ENCODE peak calls at places on chromosomes 12 and 14, in five cellular contexts. X is endothelial cell of umbilical vein, Z is endodermal cell, D is adipocyte, W is mammary epithelial cell. G is an unnamed sample.

GRCh38 chr14:106491851-106492250 is 965.5 kb downstream of the TMEM121 start:
- DNase-seq in X (no peak), Z (peak; percentile 59), D (no peak), W (no peak), G (no peak)

GRCh38 chr12:47904647-47905312 is at the start of gene VDR:
- DNase-seq in X (peak; percentile 61), Z (peak; percentile 100), D (peak; percentile 85), W (peak; percentile 83), G (peak; percentile 92)

GRCh38 chr14:73802431-73803188 is 49.0 kb upstream of the PTGR2 start:
- DNase-seq in X (peak; percentile 18), Z (peak; percentile 77), D (no peak), W (peak; percentile 89), G (peak; percentile 76)

GRCh38 chr12:120468846-120469449 is 600 bp downstream of the SRSF9 start:
- DNase-seq in X (peak; percentile 47), Z (no peak), D (peak; percentile 56), W (no peak), G (peak; percentile 47)

GRCh38 chr14:21518725-21519124 is 7.4 kb downstream of the SALL2 start:
- DNase-seq in X (no peak), Z (no peak), D (no peak), W (no peak), G (no peak)

GRCh38 chr12:68200854-68201253 is 24.8 kb downstream of the IL26 start:
- DNase-seq in X (no peak), Z (no peak), D (no peak), W (peak; percentile 76), G (no peak)

GRCh38 chr12:5489760-5490432 is 58.0 kb downstream of the NTF3 start:
- DNase-seq in X (no peak), Z (no peak), D (no peak), W (no peak), G (no peak)

GRCh38 chr14:103495854-103496253 is 26.8 kb downstream of the CKB start:
- DNase-seq in X (no peak), Z (no peak), D (no peak), W (no peak), G (no peak)

GRCh38 chr14:103329421-103330347 is 4.4 kb upstream of the EIF5 start:
- DNase-seq in X (no peak), Z (no peak), D (no peak), W (peak; percentile 35), G (no peak)

GRCh38 chr12:71442567-71442931 is 3.0 kb downstream of the LGR5 start:
- DNase-seq in X (no peak), Z (no peak), D (no peak), W (no peak), G (no peak)

GRCh38 chr12:16605666-16606116 is 271 bp downstream of the LMO3 start:
- DNase-seq in X (peak; percentile 15), Z (peak; percentile 57), D (peak; percentile 5), W (peak; percentile 16), G (no peak)

GRCh38 chr14:59187802-59188460 is 536 bp upstream of the DAAM1 start:
- DNase-seq in X (no peak), Z (no peak), D (peak; percentile 53), W (no peak), G (peak; percentile 39)

GRCh38 chr12:50951112-50951511 is 1.2 kb upstream of the HIGD1C start:
- DNase-seq in X (no peak), Z (no peak), D (no peak), W (no peak), G (no peak)

GRCh38 chr12:25253371-25254068 is 2.8 kb upstream of the KRAS start:
- DNase-seq in X (no peak), Z (no peak), D (no peak), W (no peak), G (no peak)

GRCh38 chr12:4250691-4251090 is 22.9 kb upstream of the CCND2 start:
- DNase-seq in X (no peak), Z (no peak), D (no peak), W (no peak), G (no peak)

GRCh38 chr14:89013698-89014569 is 189.5 kb downstream of the TTC8 start:
- DNase-seq in X (no peak), Z (no peak), D (no peak), W (no peak), G (no peak)

GRCh38 chr12:52058631-52059324 is 7.5 kb downstream of the NR4A1 start:
- DNase-seq in X (no peak), Z (no peak), D (no peak), W (no peak), G (no peak)

GRCh38 chr12:101789171-101789570 is 41.6 kb downstream of the GNPTAB start:
- DNase-seq in X (no peak), Z (no peak), D (no peak), W (no peak), G (no peak)

GRCh38 chr12:3218846-3219632 is 141.9 kb downstream of the TSPAN9 start:
- DNase-seq in X (no peak), Z (no peak), D (no peak), W (no peak), G (no peak)
- H3K9ac ChIP-seq in X (peak overlapping the region; percentile 29), Z (no peak overlapping the region), D (no peak overlapping the region), W (peak overlapping the region; percentile 18), G (no peak overlapping the region)

DNA sequence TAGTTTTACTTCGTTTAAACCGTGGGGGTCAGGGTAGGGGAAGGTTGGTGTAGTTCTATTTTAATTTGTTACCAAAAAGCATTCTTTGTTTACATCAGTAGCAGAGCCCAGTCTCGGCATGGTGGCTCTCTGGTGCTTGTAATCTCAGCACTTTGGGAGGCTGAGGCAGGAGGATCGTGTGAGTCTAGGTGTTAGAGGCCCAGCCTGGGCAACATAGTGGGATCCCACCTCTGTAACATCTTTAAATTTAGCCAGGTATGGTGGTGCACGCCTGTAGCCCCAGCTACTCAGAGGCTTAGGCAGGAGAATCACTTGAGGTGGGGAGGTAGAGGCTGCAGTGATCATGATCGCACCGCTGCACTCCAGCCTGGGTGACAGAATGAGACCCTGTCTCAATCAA is 2.2 kb downstream of the LRRC43 start:
- DNase-seq in X (no peak), Z (no peak), D (no peak), W (no peak), G (no peak)
- H3K4me1 ChIP-seq in X (peaks cover under 1% of the 10 kb centered on the region), Z (no peaks in the 10 kb centered on the region), D (peaks cover 5% of the 10 kb centered on the region), W (peaks cover 8% of the 10 kb centered on the region), G (no peaks in the 10 kb centered on the region)

GRCh38 chr12:96239711-96240234 is 45.6 kb downstream of the ELK3 start:
- DNase-seq in X (no peak), Z (peak; percentile 63), D (peak; percentile 46), W (no peak), G (no peak)
- H3K9ac ChIP-seq in X (peak overlapping the region; percentile 6), Z (no peak overlapping the region), D (peak overlapping the region; percentile 23), W (no peak overlapping the region), G (no peak overlapping the region)

GRCh38 chr12:114666746-114667668 is 17.0 kb downstream of the TBX3 start:
- DNase-seq in X (no peak), Z (peak; percentile 84), D (peak; percentile 83), W (no peak), G (no peak)
- H3K4me1 ChIP-seq in X (no peaks in the 10 kb centered on the region), Z (peaks cover 8% of the 10 kb centered on the region), D (peaks cover 18% of the 10 kb centered on the region), W (peaks cover 32% of the 10 kb centered on the region), G (peaks cover 4% of the 10 kb centered on the region)

GRCh38 chr14:92323916-92324818 is 1.2 kb downstream of the SLC24A4 start:
- DNase-seq in X (no peak), Z (no peak), D (no peak), W (peak; percentile 1), G (no peak)
- H3K9ac ChIP-seq in X (no peak overlapping the region), Z (no peak overlapping the region), D (no peak overlapping the region), W (no peak overlapping the region), G (no peak overlapping the region)

DNA sequence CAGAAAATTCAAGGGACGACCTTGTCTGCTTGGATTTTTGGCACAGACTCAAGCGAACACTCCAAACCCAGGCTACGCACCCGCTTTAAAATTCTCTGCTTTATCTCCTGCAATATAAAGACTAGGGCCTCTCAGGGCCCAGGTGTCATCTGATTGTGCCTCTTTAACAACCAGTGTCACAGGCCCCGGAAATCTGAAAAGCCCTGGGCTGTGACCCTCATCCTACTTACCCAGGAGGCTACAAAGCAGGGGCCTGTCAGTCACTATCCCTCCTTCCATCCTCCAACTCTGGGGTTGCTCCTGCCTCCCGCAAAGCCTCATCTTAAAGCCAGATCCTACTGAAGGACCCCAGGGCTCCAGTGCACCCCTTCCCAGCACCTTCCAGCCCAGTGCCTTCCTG is 34.9 kb downstream of the CCDC88C start:
- DNase-seq in X (no peak), Z (no peak), D (no peak), W (no peak), G (no peak)
- H3K4me1 ChIP-seq in X (peaks cover 12% of the 10 kb centered on the region), Z (peaks cover 10% of the 10 kb centered on the region), D (peaks cover 13% of the 10 kb centered on the region), W (no peaks in the 10 kb centered on the region), G (peaks cover 12% of the 10 kb centered on the region)

G was measured in colonic mucosa.